ENCODE peak calls at places on chromosomes 6 and 20, in nine cellular contexts. W is neural progenitor cell, P is hepatocyte, E is SJSA1, I is BE2C, L is H1, V is heart right ventricle, M is fibroblast of lung, Q is adrenal gland. A is an unnamed sample.

GRCh38 chr20:38873050-38873581 is 53.1 kb upstream of the FAM83D start:
- DNase-seq in L (no peak), W (no peak), I (no peak), V (no peak), E (no peak), P (no peak), Q (no peak), M (no peak), A (peak; percentile 74)

GRCh38 chr20:12591949-12592470 is 416.8 kb upstream of the SPTLC3 start:
- DNase-seq in Q (no peak), E (no peak), P (no peak), I (no peak), M (no peak), V (no peak), L (no peak), W (no peak), A (no peak)

GRCh38 chr6:7249946-7250643 is 62.9 kb downstream of the SSR1 start:
- DNase-seq in L (no peak), I (no peak), Q (no peak), V (no peak), W (no peak), M (no peak), E (no peak), P (no peak), A (no peak)

GRCh38 chr6:140478631-140479030 is 1104.2 kb upstream of the CITED2 start:
- DNase-seq in P (no peak), Q (no peak), V (no peak), W (no peak), I (no peak), L (no peak), M (no peak), E (no peak), A (no peak)

GRCh38 chr6:119067091-119067490 is 11.4 kb downstream of the FAM184A start:
- DNase-seq in W (no peak), I (no peak), M (no peak), Q (no peak), P (no peak), V (no peak), E (no peak), L (no peak), A (no peak)

GRCh38 chr20:2379511-2380229 is 1.0 kb upstream of the TGM6 start:
- DNase-seq in Q (no peak), P (no peak), E (no peak), L (no peak), I (no peak), W (no peak), V (no peak), M (no peak), A (no peak)

GRCh38 chr6:104896914-104897313 is 37.2 kb upstream of the HACE1 start:
- DNase-seq in M (peak; percentile 8), P (no peak), V (no peak), Q (no peak), E (no peak), W (no peak), I (no peak), L (no peak), A (no peak)

GRCh38 chr20:57582432-57583288 is 21.8 kb downstream of the PCK1 start:
- DNase-seq in I (peak; percentile 46), P (peak; percentile 70), E (peak; percentile 57), V (peak; percentile 58), W (peak; percentile 64), Q (peak; percentile 54), L (no peak), M (peak; percentile 46), A (no peak)

GRCh38 chr6:145600299-145600698 is 135.0 kb downstream of the EPM2A start:
- DNase-seq in P (no peak), Q (no peak), I (no peak), L (no peak), M (no peak), W (peak; percentile 23), V (no peak), E (no peak), A (no peak)

GRCh38 chr6:130515306-130515705 is 149.5 kb downstream of the TMEM200A start:
- DNase-seq in E (no peak), P (no peak), M (no peak), I (no peak), V (no peak), L (no peak), Q (no peak), W (no peak), A (no peak)

GRCh38 chr6:13733178-13733851 is 21.7 kb upstream of the RANBP9 start:
- DNase-seq in W (no peak), P (peak; percentile 64), E (peak; percentile 34), V (peak; percentile 48), I (peak; percentile 15), Q (peak; percentile 77), L (no peak), M (peak; percentile 95), A (no peak)

GRCh38 chr20:48783533-48784272 is 44.1 kb downstream of the PREX1 start:
- DNase-seq in Q (no peak), I (no peak), L (no peak), W (no peak), E (peak; percentile 75), P (no peak), M (peak; percentile 51), V (no peak), A (peak; percentile 54)

GRCh38 chr6:37517411-37517812 is 17.7 kb upstream of the CCDC167 start:
- DNase-seq in V (no peak), E (no peak), P (no peak), I (no peak), L (no peak), Q (no peak), M (peak; percentile 26), W (no peak), A (peak; percentile 66)

DNA sequence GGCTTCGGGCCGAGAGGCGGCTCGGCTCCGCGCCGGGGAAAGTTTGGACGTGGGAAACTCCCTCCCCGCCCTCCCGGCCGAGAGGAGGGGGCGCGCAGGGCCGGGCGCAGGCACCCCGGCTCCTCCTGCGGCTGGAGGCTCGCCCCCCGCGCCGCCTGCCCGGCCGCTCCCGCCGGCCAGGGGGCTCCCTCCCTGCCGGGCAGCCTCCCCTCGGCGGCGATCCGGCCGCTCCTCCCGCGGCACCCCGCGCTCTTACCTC is 370 bp downstream of the CDH22 start:
- DNase-seq in P (no peak), E (no peak), L (no peak), M (no peak), I (no peak), Q (no peak), V (no peak), W (no peak), A (no peak)
- H3K4me3 ChIP-seq in P (peak overlapping the region; percentile 52), E (peak overlapping the region; percentile 23), L (peak overlapping the region; percentile 75), M (no peak overlapping the region), I (peak overlapping the region; percentile 43), Q (no peak overlapping the region), V (peak overlapping the region; percentile 31), W (peak overlapping the region; percentile 78), A (peak overlapping the region; percentile 50)

GRCh38 chr20:21104921-21105320 is 1.2 kb downstream of the LINC00237 start:
- DNase-seq in Q (no peak), E (no peak), W (peak; percentile 30), L (no peak), M (no peak), I (no peak), P (no peak), V (no peak), A (no peak)
- H3K27me3 ChIP-seq in Q (peaks cover 76% of the 10 kb centered on the region), E (peaks cover 14% of the 10 kb centered on the region), W (peaks cover 100% of the 10 kb centered on the region), L (peaks cover 69% of the 10 kb centered on the region), M (peaks cover 71% of the 10 kb centered on the region), I (peaks cover 23% of the 10 kb centered on the region), P (peaks cover 98% of the 10 kb centered on the region), V (peaks cover 96% of the 10 kb centered on the region), A (peaks cover 72% of the 10 kb centered on the region)

DNA sequence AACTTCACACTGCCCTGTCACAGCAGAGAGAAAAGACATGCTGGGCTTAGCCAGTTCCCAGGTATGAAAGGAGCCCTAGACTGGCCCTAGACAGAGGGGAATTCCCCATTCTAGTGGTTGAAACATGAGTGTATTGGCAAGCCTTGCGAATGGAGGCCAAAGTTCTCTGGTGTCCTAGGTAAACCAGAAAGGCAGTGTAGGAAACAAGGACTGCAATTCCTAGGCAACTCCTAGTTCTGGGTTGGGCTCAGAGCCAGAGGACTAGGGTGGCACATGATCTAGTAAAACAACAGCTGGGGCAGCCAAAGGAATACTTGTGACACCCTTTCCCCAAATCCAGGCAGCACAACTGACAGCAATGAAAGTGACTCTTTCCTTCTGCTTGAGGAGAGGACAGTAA is 265.0 kb upstream of the EPHA7 start:
- DNase-seq in I (no peak), M (no peak), Q (no peak), W (no peak), E (no peak), V (no peak), L (no peak), P (peak; percentile 17), A (no peak)
- H3K4me1 ChIP-seq in I (no peaks in the 10 kb centered on the region), M (no peaks in the 10 kb centered on the region), Q (no peaks in the 10 kb centered on the region), W (no peaks in the 10 kb centered on the region), E (no peaks in the 10 kb centered on the region), V (no peaks in the 10 kb centered on the region), L (no peaks in the 10 kb centered on the region), P (no peaks in the 10 kb centered on the region), A (no peaks in the 10 kb centered on the region)

DNA sequence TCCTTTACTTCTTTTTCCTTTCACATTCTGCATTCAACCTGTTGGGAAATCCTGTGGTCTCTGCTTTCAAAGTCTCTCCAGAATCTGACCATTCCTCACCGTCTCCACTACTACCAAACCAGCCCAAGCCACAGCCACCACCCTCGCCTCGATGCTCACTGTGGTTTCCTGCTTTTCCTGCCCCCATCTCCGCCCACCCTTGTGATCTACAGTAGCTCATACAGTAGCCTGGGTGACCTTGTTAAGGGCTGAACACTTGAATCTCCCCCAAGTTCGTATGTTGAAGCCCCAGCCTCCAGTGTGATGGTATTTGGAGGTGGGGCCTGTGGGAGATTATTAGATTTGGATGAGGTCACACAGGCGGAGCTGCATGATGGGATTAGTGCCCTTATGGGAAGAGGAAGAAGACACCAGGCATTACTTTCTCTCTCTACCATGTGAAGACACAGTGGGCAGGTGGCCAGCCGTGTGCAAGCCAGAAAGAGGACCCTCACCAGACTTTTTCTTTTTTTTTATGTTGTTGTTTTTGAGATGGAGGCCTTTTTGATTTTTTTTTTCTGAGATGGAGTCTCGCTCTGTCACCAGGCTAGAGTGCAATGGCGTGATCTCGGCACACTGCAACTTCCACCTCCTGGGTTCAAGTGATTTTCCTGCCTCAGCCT is 188.9 kb upstream of the UST start:
- DNase-seq in E (no peak), W (no peak), M (no peak), L (no peak), V (no peak), Q (no peak), I (no peak), P (no peak), A (no peak)
- H3K4me3 ChIP-seq in E (no peak overlapping the region), W (no peak overlapping the region), M (no peak overlapping the region), L (no peak overlapping the region), V (no peak overlapping the region), Q (no peak overlapping the region), I (no peak overlapping the region), P (no peak overlapping the region), A (no peak overlapping the region)

A was measured in effector memory CD4-positive, alpha-beta T cell.